ENCODE peak calls at places on chromosomes 16 and 17, in nine cellular contexts. U is heart left ventricle, A is spleen, D is K562, J is A549, I is stomach, R is adrenal gland, L is tibial nerve, X is endothelial cell of umbilical vein. Z is an unnamed sample.

GRCh38 chr17:10875984-10876555 is 38.2 kb upstream of the PIRT start:
- DNase-seq in R (peak), J (peak), X (peak), D (peak), I (peak), A (no peak), U (no peak), L (no peak), Z (no peak)

GRCh38 chr17:557371-557770 is 157.3 kb downstream of the VPS53 start:
- DNase-seq in I (no peak), D (no peak), X (peak), U (no peak), R (no peak), J (no peak), A (no peak), L (no peak), Z (no peak)

GRCh38 chr17:30505868-30506417 is 28.7 kb downstream of the GOSR1 start:
- DNase-seq in J (no peak), A (no peak), I (no peak), U (no peak), L (no peak), D (no peak), R (no peak), X (no peak), Z (no peak)

GRCh38 chr17:77604301-77605031 is 354.0 kb upstream of the TNRC6C start:
- DNase-seq in U (no peak), I (no peak), A (peak), X (no peak), J (no peak), D (no peak), R (no peak), L (no peak), Z (no peak)

GRCh38 chr16:16071631-16072244 is 122.3 kb downstream of the ABCC1 start:
- DNase-seq in D (peak), X (no peak), L (no peak), J (no peak), I (peak), U (no peak), A (no peak), R (peak), Z (no peak)

GRCh38 chr17:4554441-4554996 is 665 bp downstream of the MYBBP1A start:
- DNase-seq in J (no peak), R (no peak), L (no peak), X (no peak), U (no peak), I (no peak), A (no peak), D (no peak), Z (peak)

GRCh38 chr16:11546522-11547485 is 39.9 kb downstream of the LITAF start:
- DNase-seq in L (no peak), R (no peak), J (peak), X (no peak), I (no peak), U (no peak), A (no peak), D (no peak), Z (no peak)

GRCh38 chr17:30524847-30525246 is 47.6 kb downstream of the GOSR1 start:
- DNase-seq in D (no peak), L (no peak), J (no peak), A (no peak), R (no peak), U (no peak), I (no peak), X (no peak), Z (no peak)

GRCh38 chr16:31700530-31701388 is 172.8 kb upstream of the ZNF267 start:
- DNase-seq in R (peak), J (peak), U (peak), X (no peak), D (peak), I (peak), A (peak), L (peak), Z (peak)

GRCh38 chr16:11052080-11052808 is 107.9 kb downstream of the CLEC16A start:
- DNase-seq in I (no peak), L (no peak), R (no peak), D (peak), A (no peak), J (no peak), U (no peak), X (no peak), Z (peak)

GRCh38 chr17:57626520-57627210 is 118.4 kb downstream of the CCDC182 start:
- DNase-seq in J (no peak), X (no peak), A (peak), R (no peak), I (no peak), L (no peak), D (no peak), U (no peak), Z (no peak)

GRCh38 chr16:13316008-13316407 is 414.6 kb downstream of the SHISA9 start:
- DNase-seq in I (no peak), L (no peak), D (no peak), X (no peak), A (no peak), U (no peak), R (no peak), J (no peak), Z (no peak)

GRCh38 chr16:68995011-68995504 is 110.4 kb upstream of the HAS3 start:
- DNase-seq in J (peak), L (no peak), R (no peak), I (no peak), U (no peak), A (no peak), D (peak), X (peak), Z (no peak)

GRCh38 chr17:55496094-55496881 is 15.0 kb downstream of the SMIM36 start:
- DNase-seq in J (peak), R (no peak), X (no peak), L (no peak), I (no peak), A (no peak), U (no peak), D (peak), Z (no peak)

GRCh38 chr16:66606000-66606751 is 1.7 kb downstream of the CMTM3 start:
- DNase-seq in U (no peak), R (no peak), X (no peak), J (no peak), I (no peak), D (no peak), L (no peak), A (peak), Z (peak)

GRCh38 chr16:2514333-2515179 is 804 bp downstream of the ATP6V0C start:
- DNase-seq in L (no peak), A (peak), X (no peak), U (peak), D (no peak), I (peak), R (peak), J (no peak), Z (no peak)

GRCh38 chr16:50861926-50862325 is 120.0 kb downstream of the CYLD start:
- DNase-seq in L (no peak), J (peak), R (no peak), D (no peak), I (no peak), A (no peak), U (no peak), X (no peak), Z (no peak)

GRCh38 chr16:84949776-84950436 is 61.4 kb downstream of the ZDHHC7 start:
- DNase-seq in L (no peak), U (no peak), D (no peak), X (no peak), R (no peak), I (no peak), A (no peak), J (no peak), Z (no peak)

GRCh38 chr17:78935419-78936323 is 10.5 kb upstream of the TIMP2 start:
- DNase-seq in I (peak), R (peak), J (peak), A (no peak), D (peak), X (peak), U (peak), L (peak), Z (no peak)

GRCh38 chr17:81338301-81339179 is 43.4 kb upstream of the SLC38A10 start:
- DNase-seq in D (no peak), X (no peak), J (no peak), U (peak), R (peak), A (peak), I (no peak), L (no peak), Z (no peak)

GRCh38 chr16:77459534-77460412 is 24.9 kb upstream of the ADAMTS18 start:
- DNase-seq in D (no peak), U (no peak), I (no peak), J (no peak), L (no peak), R (no peak), X (no peak), A (no peak), Z (no peak)

GRCh38 chr16:75130150-75130771 is 13.7 kb upstream of the LDHD start:
- DNase-seq in J (no peak), D (peak), I (no peak), U (no peak), X (no peak), L (no peak), R (no peak), A (no peak), Z (no peak)
- TF ChIP-seq CTCF in J (peak), D (peak), I (no peak), U (peak), X (no peak), L (no peak), R (no peak), A (no peak), Z (no peak)

DNA sequence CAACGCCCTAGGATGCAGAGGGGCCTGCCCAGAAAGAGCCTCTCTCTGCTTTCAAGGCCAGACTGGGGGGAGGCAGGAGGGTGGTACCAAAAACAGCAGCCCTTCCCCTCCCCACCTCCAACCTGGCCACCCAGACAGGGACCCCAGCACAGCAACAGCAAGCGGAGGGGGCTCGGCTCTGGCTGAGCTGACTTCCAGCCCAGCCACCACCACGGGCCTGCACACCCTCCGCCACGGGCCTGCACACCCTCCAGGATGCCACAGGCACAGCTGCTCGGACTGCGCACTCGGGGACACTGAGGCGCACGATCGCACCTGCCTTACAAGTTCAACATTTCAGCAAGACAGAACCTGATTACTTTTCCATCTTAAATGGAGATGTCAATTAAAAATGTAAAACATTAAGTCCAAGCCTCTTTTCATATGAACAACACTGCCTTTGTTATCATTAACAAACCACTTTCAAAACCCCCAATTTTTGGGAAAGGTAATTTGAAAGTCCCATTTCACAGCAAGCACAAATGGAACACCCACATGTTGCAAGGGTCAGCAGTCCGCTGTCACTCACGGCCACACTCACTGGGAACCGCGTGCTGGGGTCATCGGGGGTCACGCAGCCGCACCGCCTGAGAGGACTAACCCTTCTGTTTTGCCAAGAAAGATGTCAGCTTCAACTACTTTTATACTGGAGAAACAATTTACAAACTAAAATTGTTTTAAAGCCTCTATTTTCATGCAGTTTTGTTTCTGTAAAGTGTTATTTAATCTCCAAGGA is 76.4 kb downstream of the ANKRD11 start:
- DNase-seq in J (no peak), L (no peak), R (no peak), U (peak), A (no peak), D (peak), X (no peak), I (no peak), Z (no peak)
- TF ChIP-seq POLR2A in J (no peak), L (no peak), R (no peak), U (no peak), A (no peak), D (no peak), X (no peak), I (no peak), Z (no peak)

GRCh38 chr17:41538565-41538991 is 10.5 kb upstream of the KRT19 start:
- DNase-seq in I (no peak), X (no peak), L (no peak), D (no peak), R (no peak), J (no peak), A (peak), U (peak), Z (no peak)

GRCh38 chr17:41536741-41537613 is 8.9 kb upstream of the KRT19 start:
- DNase-seq in L (no peak), A (peak), U (peak), D (no peak), I (no peak), J (no peak), R (no peak), X (no peak), Z (no peak)

GRCh38 chr17:41537990-41538389 is 9.9 kb upstream of the KRT19 start:
- DNase-seq in L (no peak), R (no peak), U (peak), J (no peak), D (no peak), A (peak), I (no peak), X (no peak), Z (no peak)

GRCh38 chr17:41539071-41539492 is 11.0 kb upstream of the KRT19 start:
- DNase-seq in D (no peak), A (peak), I (no peak), L (no peak), R (no peak), U (peak), X (no peak), J (no peak), Z (no peak)

GRCh38 chr17:41537614-41537954 is 9.5 kb upstream of the KRT19 start:
- DNase-seq in I (no peak), L (no peak), A (peak), U (peak), J (no peak), D (no peak), R (no peak), X (no peak), Z (no peak)
- H3K27ac ChIP-seq in I (no peak), L (no peak), A (no peak), U (no peak), J (peak), D (no peak), R (no peak), X (no peak), Z (no peak)

DNA sequence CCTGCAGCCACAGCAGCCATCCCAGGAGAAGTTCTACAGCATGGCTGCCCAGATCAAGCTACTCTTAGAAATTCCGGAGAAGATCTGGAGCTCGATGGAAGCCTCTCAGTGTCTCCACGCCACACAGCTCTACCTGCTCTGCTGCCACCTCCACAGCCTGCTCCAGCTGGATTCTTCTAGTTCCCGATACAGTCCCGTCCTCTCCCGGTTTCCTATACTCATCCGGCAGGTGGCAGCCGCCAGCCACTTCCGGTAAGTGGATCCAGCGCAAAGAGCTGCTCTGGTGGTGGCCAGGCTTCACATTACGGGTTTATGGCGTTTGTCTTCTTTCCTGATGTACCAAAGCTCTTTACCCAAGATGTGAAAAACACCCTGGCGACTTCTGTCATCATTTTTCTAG is 3.6 kb downstream of the COG1 start:
- DNase-seq in A (no peak), U (no peak), R (no peak), X (peak), J (peak), I (peak), L (no peak), D (peak), Z (no peak)
- TF ChIP-seq CTCF in A (peak), U (no peak), R (peak), X (peak), J (peak), I (no peak), L (peak), D (peak), Z (no peak)

GRCh38 chr17:18236494-18236893 is 11.1 kb downstream of the LLGL1 start:
- DNase-seq in A (no peak), L (no peak), U (no peak), R (no peak), J (no peak), D (no peak), I (no peak), X (no peak), Z (no peak)

GRCh38 chr17:18234853-18235380 is 9.5 kb downstream of the LLGL1 start:
- DNase-seq in D (no peak), A (no peak), I (no peak), J (no peak), U (no peak), L (no peak), R (no peak), X (no peak), Z (no peak)

GRCh38 chr17:18233803-18234518 is 8.5 kb downstream of the LLGL1 start:
- DNase-seq in U (peak), X (no peak), R (no peak), D (no peak), I (no peak), L (no peak), J (no peak), A (no peak), Z (no peak)

GRCh38 chr17:18237461-18237860 is 12.0 kb downstream of the LLGL1 start:
- DNase-seq in R (no peak), A (no peak), L (no peak), I (no peak), U (no peak), J (no peak), D (no peak), X (no peak), Z (no peak)

GRCh38 chr17:18235743-18236256 is 10.4 kb downstream of the LLGL1 start:
- DNase-seq in R (peak), L (no peak), X (peak), I (no peak), U (no peak), J (no peak), A (no peak), D (no peak), Z (no peak)
- TF ChIP-seq POLR2A in R (peak), L (no peak), X (no peak), I (no peak), U (no peak), J (no peak), A (no peak), D (no peak), Z (no peak)

Z was measured in Peyer's patch.